ENCODE peak calls at places on chromosomes 13 and 19, in five cellular contexts. One of them, this sample, is unnamed.

GRCh38 chr19:38718747-38719543 is 25.3 kb downstream of the CAPN12 start:
- DNase-seq in H1: no peak
- DNase-seq in neuronal stem cell: no peak
- DNase-seq in trophoblast cell: peak
- DNase-seq in IMR-90: no peak
- DNase-seq in this sample: peak

GRCh38 chr13:24208314-24208713 is 47.8 kb downstream of the SPATA13 start:
- DNase-seq in H1: no peak
- DNase-seq in neuronal stem cell: no peak
- DNase-seq in IMR-90: peak
- DNase-seq in trophoblast cell: no peak
- DNase-seq in this sample: peak

GRCh38 chr13:74145249-74145970 is 11.2 kb upstream of the KLF12 start:
- DNase-seq in H1: no peak
- DNase-seq in IMR-90: peak
- DNase-seq in neuronal stem cell: no peak
- DNase-seq in trophoblast cell: no peak
- DNase-seq in this sample: peak

GRCh38 chr13:50130686-50131051 is 115.4 kb downstream of the KCNRG start:
- DNase-seq in H1: no peak
- DNase-seq in IMR-90: peak
- DNase-seq in neuronal stem cell: peak
- DNase-seq in trophoblast cell: peak
- DNase-seq in this sample: no peak

GRCh38 chr19:54325194-54325621 is 12.2 kb upstream of the LILRA5 start:
- DNase-seq in trophoblast cell: peak
- DNase-seq in neuronal stem cell: peak
- DNase-seq in H1: no peak
- DNase-seq in IMR-90: peak
- DNase-seq in this sample: no peak

GRCh38 chr13:52845766-52846566 is 2.5 kb downstream of the PCDH8 start:
- DNase-seq in neuronal stem cell: peak
- DNase-seq in IMR-90: no peak
- DNase-seq in trophoblast cell: no peak
- DNase-seq in H1: no peak
- DNase-seq in this sample: no peak

GRCh38 chr19:48123907-48124675 is 13.5 kb upstream of the PLA2G4C start:
- DNase-seq in H1: no peak
- DNase-seq in neuronal stem cell: peak
- DNase-seq in trophoblast cell: no peak
- DNase-seq in IMR-90: peak
- DNase-seq in this sample: no peak

GRCh38 chr13:75263741-75264407 is 218.1 kb downstream of the TBC1D4 start:
- DNase-seq in trophoblast cell: no peak
- DNase-seq in neuronal stem cell: no peak
- DNase-seq in H1: no peak
- DNase-seq in IMR-90: peak
- DNase-seq in this sample: peak

GRCh38 chr13:74449811-74450524 is 315.8 kb upstream of the KLF12 start:
- DNase-seq in IMR-90: no peak
- DNase-seq in neuronal stem cell: no peak
- DNase-seq in trophoblast cell: no peak
- DNase-seq in H1: no peak
- DNase-seq in this sample: no peak

GRCh38 chr19:44512326-44513298 is 12.3 kb upstream of the ZNF180 start:
- DNase-seq in trophoblast cell: peak
- DNase-seq in neuronal stem cell: no peak
- DNase-seq in H1: peak
- DNase-seq in IMR-90: peak
- DNase-seq in this sample: peak

GRCh38 chr13:73998631-73999030 is 135.6 kb downstream of the KLF12 start:
- DNase-seq in IMR-90: no peak
- DNase-seq in neuronal stem cell: no peak
- DNase-seq in trophoblast cell: no peak
- DNase-seq in H1: no peak
- DNase-seq in this sample: no peak

GRCh38 chr19:40519352-40520322 is 52.8 kb downstream of the SPTBN4 start:
- DNase-seq in trophoblast cell: no peak
- DNase-seq in IMR-90: peak
- DNase-seq in H1: no peak
- DNase-seq in neuronal stem cell: no peak
- DNase-seq in this sample: peak

GRCh38 chr13:70809588-70809987 is 701.3 kb upstream of the KLHL1 start:
- DNase-seq in IMR-90: no peak
- DNase-seq in H1: no peak
- DNase-seq in neuronal stem cell: no peak
- DNase-seq in trophoblast cell: no peak
- DNase-seq in this sample: no peak

GRCh38 chr13:76570485-76570884 is 315.7 kb downstream of the KCTD12 start:
- DNase-seq in IMR-90: no peak
- DNase-seq in H1: no peak
- DNase-seq in trophoblast cell: no peak
- DNase-seq in neuronal stem cell: no peak
- DNase-seq in this sample: no peak

GRCh38 chr19:1268392-1269064 is 604 bp upstream of the CIRBP start:
- DNase-seq in IMR-90: no peak
- DNase-seq in H1: no peak
- DNase-seq in neuronal stem cell: no peak
- DNase-seq in trophoblast cell: no peak
- DNase-seq in this sample: no peak
- H3K4me3 ChIP-seq in IMR-90: no peak
- H3K4me3 ChIP-seq in H1: no peak
- H3K4me3 ChIP-seq in neuronal stem cell: peak
- H3K4me3 ChIP-seq in trophoblast cell: no peak
- H3K4me3 ChIP-seq in this sample: peak

GRCh38 chr19:31070676-31071075 is 278.6 kb downstream of the TSHZ3 start:
- DNase-seq in trophoblast cell: no peak
- DNase-seq in H1: no peak
- DNase-seq in IMR-90: no peak
- DNase-seq in neuronal stem cell: no peak
- DNase-seq in this sample: no peak
- H3K4me2 ChIP-seq in trophoblast cell: no peak
- H3K4me2 ChIP-seq in H1: no peak
- H3K4me2 ChIP-seq in IMR-90: no peak
- H3K4me2 ChIP-seq in neuronal stem cell: no peak
- H3K4me2 ChIP-seq in this sample: no peak

DNA sequence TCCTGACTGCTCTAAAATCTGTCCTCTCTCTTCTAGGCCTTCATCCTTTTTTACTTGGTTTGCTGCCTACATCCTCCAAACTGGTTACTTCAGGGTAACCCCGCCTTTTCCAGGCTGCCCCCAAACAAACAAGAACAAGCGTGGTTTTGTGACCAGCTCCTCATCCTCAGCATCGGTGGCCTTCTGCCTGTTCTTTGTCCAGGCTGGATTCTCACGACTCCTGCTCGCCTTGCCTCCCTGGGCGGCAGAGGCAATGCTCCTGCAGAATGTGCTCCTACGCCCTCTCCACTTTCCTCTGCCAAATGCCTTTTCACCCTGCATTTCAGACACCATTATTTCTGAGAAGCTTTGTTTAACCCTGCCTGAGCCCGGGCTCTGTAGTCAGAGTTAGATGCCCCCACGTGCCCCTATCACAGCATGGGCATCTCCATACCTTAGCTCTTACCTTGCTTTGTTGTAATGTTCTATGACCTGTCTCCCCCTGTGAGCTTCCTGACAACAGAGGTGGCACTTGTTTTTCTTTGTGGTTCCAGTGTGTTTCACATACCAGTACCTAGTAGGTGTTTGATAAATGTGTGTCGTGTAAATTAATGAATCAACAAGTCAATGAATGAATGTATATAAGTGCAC is 61.9 kb downstream of the WDFY2 start:
- DNase-seq in H1: peak
- DNase-seq in IMR-90: no peak
- DNase-seq in neuronal stem cell: no peak
- DNase-seq in trophoblast cell: no peak
- DNase-seq in this sample: no peak
- H4K91ac ChIP-seq in H1: peak
- H4K91ac ChIP-seq in IMR-90: peak
- H4K91ac ChIP-seq in neuronal stem cell: no peak
- H4K91ac ChIP-seq in trophoblast cell: no peak
- H4K91ac ChIP-seq in this sample: peak

GRCh38 chr19:4370418-4371041 is 27.2 kb downstream of the MPND start:
- DNase-seq in IMR-90: no peak
- DNase-seq in H1: no peak
- DNase-seq in trophoblast cell: no peak
- DNase-seq in neuronal stem cell: no peak
- DNase-seq in this sample: no peak
- H3K4me3 ChIP-seq in IMR-90: no peak
- H3K4me3 ChIP-seq in H1: no peak
- H3K4me3 ChIP-seq in trophoblast cell: no peak
- H3K4me3 ChIP-seq in neuronal stem cell: no peak
- H3K4me3 ChIP-seq in this sample: no peak

DNA sequence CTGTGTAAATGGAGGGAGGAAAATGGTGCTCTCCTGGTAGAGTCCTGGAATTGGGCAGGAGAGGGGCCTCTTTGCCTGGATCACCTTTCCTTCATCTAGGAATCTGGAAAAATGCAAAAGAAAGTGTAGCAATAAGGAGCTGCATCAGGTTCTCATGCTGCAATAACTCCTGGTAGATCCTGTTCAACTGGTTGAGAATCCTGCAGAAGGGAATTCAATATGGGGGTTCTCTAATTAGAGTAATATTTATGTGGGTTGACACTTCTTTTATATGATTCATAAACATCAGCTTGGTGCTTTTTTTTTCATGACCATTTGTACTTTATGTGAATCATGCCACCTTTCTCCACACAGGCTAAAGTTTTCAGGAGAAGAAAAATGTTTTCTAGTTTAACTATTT is 9.5 kb upstream of the NUDT15 start:
- DNase-seq in trophoblast cell: peak
- DNase-seq in H1: no peak
- DNase-seq in IMR-90: no peak
- DNase-seq in neuronal stem cell: no peak
- DNase-seq in this sample: no peak
- H3K4me2 ChIP-seq in trophoblast cell: no peak
- H3K4me2 ChIP-seq in H1: no peak
- H3K4me2 ChIP-seq in IMR-90: no peak
- H3K4me2 ChIP-seq in neuronal stem cell: no peak
- H3K4me2 ChIP-seq in this sample: no peak

GRCh38 chr19:18373892-18374629 is 11.9 kb upstream of the GDF15 start:
- DNase-seq in IMR-90: peak
- DNase-seq in neuronal stem cell: no peak
- DNase-seq in H1: peak
- DNase-seq in trophoblast cell: peak
- DNase-seq in this sample: peak
- H4K91ac ChIP-seq in IMR-90: peak
- H4K91ac ChIP-seq in neuronal stem cell: peak
- H4K91ac ChIP-seq in H1: peak
- H4K91ac ChIP-seq in trophoblast cell: peak
- H4K91ac ChIP-seq in this sample: peak

GRCh38 chr13:110414283-110414682 is 107.2 kb downstream of the COL4A2 start:
- DNase-seq in neuronal stem cell: no peak
- DNase-seq in IMR-90: no peak
- DNase-seq in H1: no peak
- DNase-seq in trophoblast cell: no peak
- DNase-seq in this sample: no peak

GRCh38 chr13:110413311-110414040 is 106.4 kb downstream of the COL4A2 start:
- DNase-seq in IMR-90: no peak
- DNase-seq in neuronal stem cell: no peak
- DNase-seq in trophoblast cell: peak
- DNase-seq in H1: no peak
- DNase-seq in this sample: no peak

GRCh38 chr13:110417537-110417908 is 110.4 kb downstream of the COL4A2 start:
- DNase-seq in H1: no peak
- DNase-seq in IMR-90: no peak
- DNase-seq in trophoblast cell: no peak
- DNase-seq in neuronal stem cell: no peak
- DNase-seq in this sample: no peak

GRCh38 chr13:110416131-110416584 is 109.1 kb downstream of the COL4A2 start:
- DNase-seq in neuronal stem cell: no peak
- DNase-seq in trophoblast cell: no peak
- DNase-seq in H1: no peak
- DNase-seq in IMR-90: peak
- DNase-seq in this sample: peak

DNA sequence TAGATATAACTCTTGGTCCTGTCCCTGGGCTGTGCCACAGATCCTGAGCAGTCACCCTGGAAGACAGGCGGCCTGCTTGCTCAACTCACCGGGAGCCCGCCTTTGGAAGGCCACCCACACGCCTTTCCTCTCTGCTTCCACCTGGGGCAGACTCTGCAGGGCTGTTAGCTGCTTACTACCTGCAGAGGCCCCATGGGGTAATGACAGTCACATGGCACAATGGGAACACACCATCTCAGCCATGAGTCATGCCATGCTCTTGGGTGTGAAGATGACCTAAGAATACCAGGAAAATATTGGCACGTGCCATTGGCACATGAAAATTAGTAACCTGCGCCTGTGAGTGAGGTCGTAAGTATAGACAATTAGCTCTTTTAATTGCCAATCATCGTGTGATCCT is 108.6 kb downstream of the COL4A2 start:
- DNase-seq in neuronal stem cell: no peak
- DNase-seq in H1: peak
- DNase-seq in IMR-90: peak
- DNase-seq in trophoblast cell: peak
- DNase-seq in this sample: peak
- H3K4me3 ChIP-seq in neuronal stem cell: no peak
- H3K4me3 ChIP-seq in H1: no peak
- H3K4me3 ChIP-seq in IMR-90: no peak
- H3K4me3 ChIP-seq in trophoblast cell: no peak
- H3K4me3 ChIP-seq in this sample: no peak

GRCh38 chr19:29645911-29646310 is 19.4 kb upstream of the PLEKHF1 start:
- DNase-seq in trophoblast cell: no peak
- DNase-seq in neuronal stem cell: no peak
- DNase-seq in H1: no peak
- DNase-seq in IMR-90: peak
- DNase-seq in this sample: no peak
- H3K4me2 ChIP-seq in trophoblast cell: no peak
- H3K4me2 ChIP-seq in neuronal stem cell: no peak
- H3K4me2 ChIP-seq in H1: peak
- H3K4me2 ChIP-seq in IMR-90: peak
- H3K4me2 ChIP-seq in this sample: no peak

GRCh38 chr13:85236431-85236830 is 562.8 kb downstream of the SLITRK6 start:
- DNase-seq in IMR-90: peak
- DNase-seq in H1: no peak
- DNase-seq in trophoblast cell: no peak
- DNase-seq in neuronal stem cell: no peak
- DNase-seq in this sample: no peak

GRCh38 chr13:85228692-85229091 is 570.5 kb downstream of the SLITRK6 start:
- DNase-seq in H1: no peak
- DNase-seq in trophoblast cell: no peak
- DNase-seq in neuronal stem cell: no peak
- DNase-seq in IMR-90: no peak
- DNase-seq in this sample: no peak

DNA sequence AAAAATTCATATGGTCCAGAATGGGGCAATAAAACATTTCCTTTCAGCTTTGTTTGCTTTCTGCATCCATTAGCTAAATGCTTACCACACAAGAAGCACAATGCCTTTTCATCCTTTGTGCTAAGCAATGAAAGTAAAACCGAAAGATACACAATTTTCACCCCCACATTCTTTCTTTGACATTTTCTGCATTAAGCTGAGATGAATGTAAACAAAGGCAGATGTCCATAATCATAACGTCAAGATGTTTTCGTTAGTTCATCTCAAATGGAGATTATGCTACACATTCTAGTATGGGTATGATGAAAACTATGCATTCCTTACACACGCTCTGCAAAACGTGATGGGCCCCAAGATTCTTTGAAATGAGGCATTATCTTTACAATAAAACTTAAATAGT is 568.5 kb downstream of the SLITRK6 start:
- DNase-seq in neuronal stem cell: no peak
- DNase-seq in trophoblast cell: no peak
- DNase-seq in H1: no peak
- DNase-seq in IMR-90: peak
- DNase-seq in this sample: peak
- H4K91ac ChIP-seq in neuronal stem cell: no peak
- H4K91ac ChIP-seq in trophoblast cell: no peak
- H4K91ac ChIP-seq in H1: no peak
- H4K91ac ChIP-seq in IMR-90: no peak
- H4K91ac ChIP-seq in this sample: no peak